ENCODE peak calls at places on chromosomes 16 and 17, in ten cellular contexts. One of them, this sample, is unnamed. For H3K4me1 and H3K9me3, the result is how much of the 10 kb centered on the place peaks cover.

GRCh38 chr16:67393111-67393789 is at the start of gene TPPP3:
- DNase-seq in heart left ventricle: peak
- DNase-seq in thyroid gland: peak
- DNase-seq in psoas muscle: peak
- DNase-seq in left lung: peak
- DNase-seq in PC-9: no peak
- DNase-seq in tibial artery: peak
- DNase-seq in lower lobe of right lung: peak
- DNase-seq in heart right ventricle: peak
- DNase-seq in cardiac muscle cell: peak
- DNase-seq in this sample: peak

GRCh38 chr16:17483266-17483864 is 12.6 kb upstream of the XYLT1 start:
- DNase-seq in left lung: no peak
- DNase-seq in heart right ventricle: no peak
- DNase-seq in heart left ventricle: no peak
- DNase-seq in psoas muscle: no peak
- DNase-seq in tibial artery: peak
- DNase-seq in lower lobe of right lung: no peak
- DNase-seq in cardiac muscle cell: no peak
- DNase-seq in PC-9: peak
- DNase-seq in thyroid gland: peak
- DNase-seq in this sample: no peak

GRCh38 chr17:74769266-74769855 is 6.8 kb downstream of the NAT9 start:
- DNase-seq in PC-9: no peak
- DNase-seq in lower lobe of right lung: no peak
- DNase-seq in thyroid gland: no peak
- DNase-seq in cardiac muscle cell: no peak
- DNase-seq in heart left ventricle: no peak
- DNase-seq in heart right ventricle: no peak
- DNase-seq in left lung: no peak
- DNase-seq in psoas muscle: no peak
- DNase-seq in tibial artery: no peak
- DNase-seq in this sample: no peak

GRCh38 chr16:24511801-24512200 is 27.6 kb upstream of the RBBP6 start:
- DNase-seq in thyroid gland: no peak
- DNase-seq in PC-9: no peak
- DNase-seq in psoas muscle: no peak
- DNase-seq in tibial artery: no peak
- DNase-seq in heart left ventricle: no peak
- DNase-seq in heart right ventricle: no peak
- DNase-seq in lower lobe of right lung: no peak
- DNase-seq in cardiac muscle cell: no peak
- DNase-seq in left lung: no peak
- DNase-seq in this sample: no peak

GRCh38 chr16:22659933-22660332 is 149.2 kb downstream of the NPIPB5 start:
- DNase-seq in PC-9: no peak
- DNase-seq in tibial artery: no peak
- DNase-seq in thyroid gland: no peak
- DNase-seq in left lung: no peak
- DNase-seq in heart left ventricle: no peak
- DNase-seq in lower lobe of right lung: no peak
- DNase-seq in psoas muscle: no peak
- DNase-seq in heart right ventricle: no peak
- DNase-seq in cardiac muscle cell: no peak
- DNase-seq in this sample: no peak

GRCh38 chr16:8486985-8487384 is 103.3 kb downstream of the TMEM114 start:
- DNase-seq in thyroid gland: no peak
- DNase-seq in lower lobe of right lung: no peak
- DNase-seq in cardiac muscle cell: no peak
- DNase-seq in left lung: no peak
- DNase-seq in PC-9: no peak
- DNase-seq in heart left ventricle: no peak
- DNase-seq in heart right ventricle: no peak
- DNase-seq in psoas muscle: no peak
- DNase-seq in tibial artery: no peak
- DNase-seq in this sample: no peak

GRCh38 chr17:61057257-61057656 is 342.4 kb upstream of the TBX2 start:
- DNase-seq in thyroid gland: no peak
- DNase-seq in tibial artery: no peak
- DNase-seq in heart left ventricle: no peak
- DNase-seq in left lung: no peak
- DNase-seq in lower lobe of right lung: no peak
- DNase-seq in psoas muscle: no peak
- DNase-seq in cardiac muscle cell: no peak
- DNase-seq in PC-9: no peak
- DNase-seq in heart right ventricle: no peak
- DNase-seq in this sample: no peak

GRCh38 chr17:44863254-44863918 is 15.7 kb downstream of the HIGD1B start:
- DNase-seq in cardiac muscle cell: no peak
- DNase-seq in thyroid gland: no peak
- DNase-seq in left lung: no peak
- DNase-seq in tibial artery: no peak
- DNase-seq in lower lobe of right lung: no peak
- DNase-seq in PC-9: no peak
- DNase-seq in heart left ventricle: no peak
- DNase-seq in heart right ventricle: no peak
- DNase-seq in psoas muscle: no peak
- DNase-seq in this sample: no peak

DNA sequence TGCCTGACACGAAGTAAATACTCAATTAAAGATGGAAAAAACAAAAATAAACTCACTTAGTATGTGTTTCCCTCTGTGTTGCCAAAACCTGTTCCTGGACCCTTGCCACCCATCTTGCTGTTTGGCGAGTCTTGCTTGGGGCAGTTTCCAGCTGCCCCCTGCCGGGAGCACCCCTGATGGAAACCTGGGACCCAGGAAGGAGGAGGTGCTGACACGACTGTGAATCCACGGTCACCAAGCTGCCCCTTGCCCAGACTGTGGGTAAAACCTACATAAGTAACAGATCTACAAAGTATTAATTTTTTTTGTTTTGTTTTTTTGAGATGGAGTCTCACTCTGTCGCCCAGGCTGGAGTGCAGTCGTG is 50.1 kb upstream of the SIAH1 start:
- DNase-seq in PC-9: no peak
- DNase-seq in heart right ventricle: no peak
- DNase-seq in cardiac muscle cell: no peak
- DNase-seq in left lung: no peak
- DNase-seq in lower lobe of right lung: no peak
- DNase-seq in heart left ventricle: no peak
- DNase-seq in thyroid gland: no peak
- DNase-seq in psoas muscle: no peak
- DNase-seq in tibial artery: no peak
- DNase-seq in this sample: no peak
- TF ChIP-seq CTCF in PC-9: no peak
- TF ChIP-seq CTCF in heart right ventricle: no peak
- TF ChIP-seq CTCF in cardiac muscle cell: no peak
- TF ChIP-seq CTCF in left lung: no peak
- TF ChIP-seq CTCF in lower lobe of right lung: no peak
- TF ChIP-seq CTCF in heart left ventricle: no peak
- TF ChIP-seq CTCF in thyroid gland: no peak
- TF ChIP-seq CTCF in psoas muscle: no peak
- TF ChIP-seq CTCF in tibial artery: no peak
- TF ChIP-seq CTCF in this sample: no peak

GRCh38 chr17:31294231-31294630 is 2.8 kb downstream of the OMG start:
- DNase-seq in heart right ventricle: no peak
- DNase-seq in lower lobe of right lung: no peak
- DNase-seq in tibial artery: no peak
- DNase-seq in left lung: no peak
- DNase-seq in heart left ventricle: no peak
- DNase-seq in PC-9: no peak
- DNase-seq in thyroid gland: no peak
- DNase-seq in cardiac muscle cell: no peak
- DNase-seq in psoas muscle: no peak
- DNase-seq in this sample: no peak
- H3K4me1 ChIP-seq in heart right ventricle: under half
- H3K4me1 ChIP-seq in lower lobe of right lung: under half
- H3K4me1 ChIP-seq in tibial artery: under half
- H3K4me1 ChIP-seq in left lung: under half
- H3K4me1 ChIP-seq in heart left ventricle: under half
- H3K4me1 ChIP-seq in PC-9: under half
- H3K4me1 ChIP-seq in thyroid gland: under half
- H3K4me1 ChIP-seq in cardiac muscle cell: under half
- H3K4me1 ChIP-seq in psoas muscle: under half
- H3K4me1 ChIP-seq in this sample: under half

GRCh38 chr17:26818736-26819135 is 475.2 kb upstream of the WSB1 start:
- DNase-seq in tibial artery: no peak
- DNase-seq in PC-9: no peak
- DNase-seq in heart right ventricle: no peak
- DNase-seq in lower lobe of right lung: no peak
- DNase-seq in psoas muscle: no peak
- DNase-seq in left lung: no peak
- DNase-seq in thyroid gland: no peak
- DNase-seq in heart left ventricle: no peak
- DNase-seq in cardiac muscle cell: no peak
- DNase-seq in this sample: no peak
- H3K9me3 ChIP-seq in tibial artery: under half
- H3K9me3 ChIP-seq in PC-9: under half
- H3K9me3 ChIP-seq in heart right ventricle: under half
- H3K9me3 ChIP-seq in lower lobe of right lung: half or more
- H3K9me3 ChIP-seq in psoas muscle: half or more
- H3K9me3 ChIP-seq in left lung: half or more
- H3K9me3 ChIP-seq in thyroid gland: under half
- H3K9me3 ChIP-seq in heart left ventricle: half or more
- H3K9me3 ChIP-seq in cardiac muscle cell: under half
- H3K9me3 ChIP-seq in this sample: under half

GRCh38 chr17:82037113-82037888 is at the start of gene DCXR:
- DNase-seq in thyroid gland: peak
- DNase-seq in PC-9: peak
- DNase-seq in tibial artery: peak
- DNase-seq in heart left ventricle: peak
- DNase-seq in left lung: peak
- DNase-seq in cardiac muscle cell: peak
- DNase-seq in psoas muscle: peak
- DNase-seq in lower lobe of right lung: peak
- DNase-seq in heart right ventricle: peak
- DNase-seq in this sample: peak
- TF ChIP-seq CTCF in thyroid gland: peak
- TF ChIP-seq CTCF in PC-9: peak
- TF ChIP-seq CTCF in tibial artery: peak
- TF ChIP-seq CTCF in heart left ventricle: peak
- TF ChIP-seq CTCF in left lung: peak
- TF ChIP-seq CTCF in cardiac muscle cell: peak
- TF ChIP-seq CTCF in psoas muscle: peak
- TF ChIP-seq CTCF in lower lobe of right lung: peak
- TF ChIP-seq CTCF in heart right ventricle: peak
- TF ChIP-seq CTCF in this sample: peak

GRCh38 chr16:673399-673991 is 2.0 kb upstream of the RHBDL1 start:
- DNase-seq in tibial artery: no peak
- DNase-seq in thyroid gland: no peak
- DNase-seq in PC-9: no peak
- DNase-seq in cardiac muscle cell: no peak
- DNase-seq in heart left ventricle: no peak
- DNase-seq in heart right ventricle: no peak
- DNase-seq in lower lobe of right lung: no peak
- DNase-seq in psoas muscle: no peak
- DNase-seq in left lung: no peak
- DNase-seq in this sample: no peak
- H3K4me1 ChIP-seq in tibial artery: under half
- H3K4me1 ChIP-seq in thyroid gland: under half
- H3K4me1 ChIP-seq in PC-9: under half
- H3K4me1 ChIP-seq in cardiac muscle cell: under half
- H3K4me1 ChIP-seq in heart left ventricle: under half
- H3K4me1 ChIP-seq in heart right ventricle: under half
- H3K4me1 ChIP-seq in lower lobe of right lung: under half
- H3K4me1 ChIP-seq in psoas muscle: under half
- H3K4me1 ChIP-seq in left lung: under half
- H3K4me1 ChIP-seq in this sample: under half

DNA sequence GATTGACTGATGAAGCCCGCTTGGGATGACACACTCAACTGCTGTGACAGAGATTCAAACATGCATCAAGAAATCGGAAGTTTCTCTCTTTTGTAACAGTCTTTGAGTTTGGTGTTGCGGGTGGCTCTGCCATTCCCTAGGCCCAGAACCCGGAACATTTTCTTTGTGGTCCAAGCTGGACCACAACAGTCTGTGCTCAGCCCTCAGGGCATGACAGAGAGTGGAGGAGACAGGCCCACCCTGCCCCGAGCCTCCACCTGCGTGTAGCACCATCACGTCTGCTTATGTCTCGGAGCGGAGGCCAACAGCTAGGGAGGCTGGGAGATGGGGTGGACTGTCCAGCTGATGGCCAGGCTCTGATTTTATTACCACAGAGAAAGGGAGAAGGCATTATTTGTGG is 64.5 kb downstream of the SHISA6 start:
- DNase-seq in heart left ventricle: no peak
- DNase-seq in thyroid gland: no peak
- DNase-seq in PC-9: no peak
- DNase-seq in heart right ventricle: no peak
- DNase-seq in psoas muscle: no peak
- DNase-seq in lower lobe of right lung: no peak
- DNase-seq in tibial artery: no peak
- DNase-seq in cardiac muscle cell: no peak
- DNase-seq in left lung: no peak
- DNase-seq in this sample: no peak
- H3K9me3 ChIP-seq in heart left ventricle: under half
- H3K9me3 ChIP-seq in thyroid gland: under half
- H3K9me3 ChIP-seq in PC-9: under half
- H3K9me3 ChIP-seq in heart right ventricle: under half
- H3K9me3 ChIP-seq in psoas muscle: under half
- H3K9me3 ChIP-seq in lower lobe of right lung: under half
- H3K9me3 ChIP-seq in tibial artery: under half
- H3K9me3 ChIP-seq in cardiac muscle cell: under half
- H3K9me3 ChIP-seq in left lung: under half
- H3K9me3 ChIP-seq in this sample: under half

DNA sequence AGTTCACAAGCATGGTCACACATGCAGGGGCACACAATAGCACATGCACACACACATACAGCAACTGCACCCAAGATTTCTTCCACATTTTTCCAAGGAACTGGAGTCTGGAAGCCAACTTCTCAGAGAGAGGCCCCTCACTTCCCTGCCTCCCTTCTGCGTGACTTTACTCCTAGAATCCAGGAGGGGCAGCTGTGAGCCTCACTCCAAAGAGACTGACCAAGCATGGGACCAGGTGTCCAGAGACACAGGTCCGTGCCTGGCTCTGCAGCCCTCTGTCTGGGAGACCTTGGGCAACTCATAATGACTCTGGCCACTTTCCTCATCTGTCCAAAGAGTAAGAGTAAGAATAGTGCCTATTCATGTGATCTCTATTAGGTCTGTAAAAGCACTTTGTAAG is 104.7 kb upstream of the TMEM132E start:
- DNase-seq in cardiac muscle cell: no peak
- DNase-seq in PC-9: no peak
- DNase-seq in heart left ventricle: no peak
- DNase-seq in lower lobe of right lung: no peak
- DNase-seq in tibial artery: no peak
- DNase-seq in thyroid gland: no peak
- DNase-seq in heart right ventricle: no peak
- DNase-seq in left lung: no peak
- DNase-seq in psoas muscle: no peak
- DNase-seq in this sample: no peak
- TF ChIP-seq CTCF in cardiac muscle cell: no peak
- TF ChIP-seq CTCF in PC-9: no peak
- TF ChIP-seq CTCF in heart left ventricle: no peak
- TF ChIP-seq CTCF in lower lobe of right lung: no peak
- TF ChIP-seq CTCF in tibial artery: no peak
- TF ChIP-seq CTCF in thyroid gland: no peak
- TF ChIP-seq CTCF in heart right ventricle: no peak
- TF ChIP-seq CTCF in left lung: no peak
- TF ChIP-seq CTCF in psoas muscle: no peak
- TF ChIP-seq CTCF in this sample: peak

This sample was measured in BE2C.